ENCODE peak calls at places on chromosomes 4 and X, in eight cellular contexts. G, A, X, D, Q, M, J and R are unnamed samples.
A peak's percentile ranks its signal among the peaks of the same experiment; 100 is the strongest.

GRCh38 chrX:105314468-105314867 is 94.0 kb upstream of the TEX13A start:
- DNase-seq in G (no peak), A (no peak), X (no peak), D (no peak), Q (no peak), M (no peak), J (no peak), R (no peak)

GRCh38 chr4:76782837-76783236 is 115.1 kb downstream of the SOWAHB start:
- DNase-seq in G (no peak), A (no peak), X (no peak), D (peak; percentile 45), Q (no peak), M (no peak), J (no peak), R (no peak)

GRCh38 chr4:174154455-174154854 is 129.0 kb downstream of the FBXO8 start:
- DNase-seq in G (no peak), A (peak; percentile 5), X (no peak), D (peak; percentile 7), Q (peak; percentile 60), M (no peak), J (no peak), R (peak; percentile 16)

GRCh38 chr4:8260656-8261111 is 8.9 kb upstream of the HTRA3 start:
- DNase-seq in G (no peak), A (no peak), X (no peak), D (no peak), Q (peak; percentile 55), M (no peak), J (no peak), R (peak; percentile 29)

GRCh38 chr4:182937268-182938208 is 20.4 kb upstream of the DCTD start:
- DNase-seq in G (no peak), A (no peak), X (no peak), D (no peak), Q (no peak), M (no peak), J (no peak), R (no peak)

GRCh38 chr4:186557486-186557885 is 2.1 kb upstream of the MTNR1A start:
- DNase-seq in G (no peak), A (peak; percentile 11), X (no peak), D (peak; percentile 29), Q (no peak), M (no peak), J (no peak), R (no peak)

GRCh38 chr4:38310446-38311043 is 350.3 kb downstream of the PTTG2 start:
- DNase-seq in G (peak; percentile 69), A (no peak), X (no peak), D (no peak), Q (no peak), M (no peak), J (no peak), R (no peak)

GRCh38 chr4:13248621-13249298 is 235.4 kb downstream of the RAB28 start:
- DNase-seq in G (no peak), A (no peak), X (no peak), D (peak; percentile 4), Q (no peak), M (no peak), J (no peak), R (peak; percentile 81)

GRCh38 chr4:121706595-121707021 is 9.8 kb upstream of the ANXA5 start:
- DNase-seq in G (peak; percentile 52), A (no peak), X (no peak), D (no peak), Q (no peak), M (no peak), J (no peak), R (peak; percentile 73)

GRCh38 chr4:120630432-120630831 is 292.1 kb downstream of the PRDM5 start:
- DNase-seq in G (no peak), A (no peak), X (no peak), D (no peak), Q (no peak), M (no peak), J (no peak), R (no peak)

GRCh38 chrX:131843996-131844395 is 179.1 kb upstream of the STK26 start:
- DNase-seq in G (no peak), A (no peak), X (no peak), D (no peak), Q (no peak), M (no peak), J (no peak), R (no peak)

GRCh38 chr4:20194079-20195013 is 57.4 kb upstream of the SLIT2 start:
- DNase-seq in G (no peak), A (no peak), X (no peak), D (peak; percentile 63), Q (no peak), M (no peak), J (peak; percentile 52), R (peak; percentile 99)

GRCh38 chr4:10017037-10017893 is 4.0 kb downstream of the SLC2A9 start:
- DNase-seq in G (no peak), A (no peak), X (no peak), D (no peak), Q (no peak), M (no peak), J (no peak), R (no peak)